ENCODE peak calls at places on chromosomes 16 and 17, in six cellular contexts. C, L, V, Z, E and G are unnamed samples.

GRCh38 chr16:49189286-49189685 is 92.4 kb downstream of the CBLN1 start:
- DNase-seq in V (no peak), Z (no peak), E (no peak), L (no peak), C (no peak), G (no peak)

GRCh38 chr17:47945529-47946508 is 4.4 kb downstream of the PNPO start:
- DNase-seq in E (no peak), Z (no peak), C (no peak), L (no peak), V (no peak), G (no peak)

GRCh38 chr17:66737524-66737923 is 97.4 kb upstream of the CACNG5 start:
- DNase-seq in L (peak), V (peak), Z (peak), C (peak), E (peak), G (peak)

GRCh38 chr17:57519199-57519598 is 225.9 kb downstream of the CCDC182 start:
- DNase-seq in L (peak), Z (peak), C (no peak), V (no peak), E (peak), G (peak)

GRCh38 chr16:71627631-71628236 is 1.8 kb downstream of the MARVELD3 start:
- DNase-seq in V (no peak), C (no peak), Z (no peak), L (no peak), E (no peak), G (peak)

GRCh38 chr17:77392376-77393273 is 251.9 kb downstream of the SEC14L1 start:
- DNase-seq in E (peak), L (no peak), C (no peak), V (peak), Z (no peak), G (peak)

GRCh38 chr16:55207679-55208294 is 116.2 kb upstream of the IRX6 start:
- DNase-seq in E (no peak), Z (no peak), V (no peak), L (no peak), C (no peak), G (no peak)

GRCh38 chr17:17042851-17043667 is 802 bp downstream of the MPRIP start:
- DNase-seq in C (peak), Z (peak), E (no peak), V (peak), L (peak), G (peak)

GRCh38 chr16:55367301-55367745 is 43.3 kb downstream of the IRX6 start:
- DNase-seq in L (no peak), V (no peak), C (no peak), E (no peak), Z (no peak), G (no peak)

GRCh38 chr17:58215685-58216084 is 3.4 kb downstream of the MKS1 start:
- DNase-seq in L (no peak), C (no peak), V (no peak), E (no peak), Z (no peak), G (peak)

GRCh38 chr17:45906237-45906636 is 11.9 kb downstream of the MAPT start:
- DNase-seq in V (no peak), C (no peak), E (no peak), Z (no peak), L (no peak), G (no peak)

GRCh38 chr17:11917415-11917814 is 79.9 kb downstream of the ZNF18 start:
- DNase-seq in L (no peak), E (no peak), Z (no peak), V (no peak), C (no peak), G (no peak)

GRCh38 chr16:26818393-26818792 is 248.3 kb upstream of the C16orf82 start:
- DNase-seq in E (no peak), V (no peak), Z (no peak), C (no peak), L (no peak), G (no peak)

GRCh38 chr17:75808905-75809621 is 24.5 kb downstream of the UNK start:
- DNase-seq in V (peak), E (no peak), L (peak), C (no peak), Z (peak), G (peak)

GRCh38 chr16:28505489-28506137 is 1.0 kb downstream of the IL27 start:
- DNase-seq in E (no peak), Z (no peak), L (no peak), C (no peak), V (no peak), G (no peak)

GRCh38 chr17:68302066-68302564 is 10.8 kb downstream of the ARSG start:
- DNase-seq in C (no peak), E (no peak), L (peak), V (no peak), Z (no peak), G (peak)

GRCh38 chr16:50884066-50884860 is 142.4 kb downstream of the CYLD start:
- DNase-seq in Z (no peak), V (peak), L (no peak), C (no peak), E (no peak), G (peak)

GRCh38 chr16:23843143-23843542 is 7.4 kb downstream of the PRKCB start:
- DNase-seq in Z (no peak), L (no peak), C (no peak), V (no peak), E (no peak), G (no peak)

GRCh38 chr16:85049864-85050263 is 22.3 kb downstream of the KIAA0513 start:
- DNase-seq in V (no peak), Z (no peak), C (no peak), L (no peak), E (no peak), G (no peak)

GRCh38 chr16:30997000-30997886 is 12.2 kb downstream of the HSD3B7 start:
- DNase-seq in C (peak), L (peak), V (peak), E (peak), Z (peak), G (peak)

GRCh38 chr16:27792486-27793275 is 242.7 kb downstream of the KATNIP start:
- DNase-seq in Z (no peak), L (no peak), E (no peak), V (no peak), C (no peak), G (no peak)

GRCh38 chr17:8277317-8277716 is 11.2 kb upstream of the RANGRF start:
- DNase-seq in E (no peak), V (no peak), Z (no peak), C (no peak), L (no peak), G (no peak)

GRCh38 chr17:14474591-14474990 is 173.7 kb downstream of the HS3ST3B1 start:
- DNase-seq in C (no peak), L (no peak), V (no peak), Z (no peak), E (no peak), G (no peak)

GRCh38 chr16:85652431-85653221 is 36.1 kb downstream of the GINS2 start:
- DNase-seq in V (no peak), C (no peak), L (peak), Z (peak), E (no peak), G (peak)

GRCh38 chr17:66725956-66726355 is 109.0 kb upstream of the CACNG5 start:
- DNase-seq in E (no peak), Z (no peak), C (no peak), L (no peak), V (no peak), G (no peak)

GRCh38 chr16:55898592-55898991 is 23.4 kb upstream of the CES5A start:
- DNase-seq in V (no peak), C (no peak), E (no peak), Z (no peak), L (no peak), G (no peak)

GRCh38 chr17:39110435-39111136 is 40.9 kb downstream of the PLXDC1 start:
- DNase-seq in L (no peak), C (no peak), V (peak), Z (no peak), E (no peak), G (no peak)

GRCh38 chr16:86868746-86869145 is 290.4 kb downstream of the FOXL1 start:
- DNase-seq in C (no peak), V (no peak), L (no peak), Z (no peak), E (no peak), G (no peak)

GRCh38 chr17:9050801-9051401 is 29.6 kb downstream of the NTN1 start:
- DNase-seq in C (no peak), E (peak), V (peak), L (no peak), Z (no peak), G (peak)

GRCh38 chr16:24518498-24518897 is 20.9 kb upstream of the RBBP6 start:
- DNase-seq in C (no peak), V (no peak), E (no peak), Z (no peak), L (no peak), G (no peak)

GRCh38 chr17:61000911-61001310 is 323.3 kb downstream of the BCAS3 start:
- DNase-seq in E (no peak), L (peak), C (no peak), Z (peak), V (no peak), G (peak)

GRCh38 chr17:74368341-74369152 is 1.2 kb downstream of the GPR142 start:
- DNase-seq in E (no peak), Z (peak), L (peak), V (peak), C (peak), G (peak)

GRCh38 chr16:23408242-23409201 is 44.5 kb downstream of the COG7 start:
- DNase-seq in L (peak), V (no peak), E (no peak), Z (peak), C (peak), G (peak)

GRCh38 chr17:9905902-9906301 is 831 bp upstream of the RCVRN start:
- DNase-seq in Z (peak), E (no peak), C (no peak), L (no peak), V (peak), G (peak)

GRCh38 chr17:57597531-57598453 is 147.3 kb downstream of the CCDC182 start:
- DNase-seq in Z (peak), V (peak), E (peak), L (peak), C (peak), G (peak)

GRCh38 chr17:62675701-62676100 is 48.2 kb downstream of the MRC2 start:
- DNase-seq in E (no peak), Z (no peak), C (no peak), L (no peak), V (no peak), G (no peak)

GRCh38 chr16:7317982-7318381 is 14.7 kb upstream of the RBFOX1 start:
- DNase-seq in C (no peak), L (no peak), E (no peak), Z (no peak), V (no peak), G (no peak)
- H3K27ac ChIP-seq in C (no peak), L (no peak), E (no peak), Z (no peak), V (no peak), G (no peak)

GRCh38 chr17:4490109-4490591 is 8.5 kb upstream of the SPNS2 start:
- DNase-seq in Z (no peak), E (no peak), L (no peak), V (no peak), C (no peak), G (no peak)
- H2AK5ac ChIP-seq in Z (no peak), E (no peak), L (no peak), V (no peak), C (no peak), G (no peak)

DNA sequence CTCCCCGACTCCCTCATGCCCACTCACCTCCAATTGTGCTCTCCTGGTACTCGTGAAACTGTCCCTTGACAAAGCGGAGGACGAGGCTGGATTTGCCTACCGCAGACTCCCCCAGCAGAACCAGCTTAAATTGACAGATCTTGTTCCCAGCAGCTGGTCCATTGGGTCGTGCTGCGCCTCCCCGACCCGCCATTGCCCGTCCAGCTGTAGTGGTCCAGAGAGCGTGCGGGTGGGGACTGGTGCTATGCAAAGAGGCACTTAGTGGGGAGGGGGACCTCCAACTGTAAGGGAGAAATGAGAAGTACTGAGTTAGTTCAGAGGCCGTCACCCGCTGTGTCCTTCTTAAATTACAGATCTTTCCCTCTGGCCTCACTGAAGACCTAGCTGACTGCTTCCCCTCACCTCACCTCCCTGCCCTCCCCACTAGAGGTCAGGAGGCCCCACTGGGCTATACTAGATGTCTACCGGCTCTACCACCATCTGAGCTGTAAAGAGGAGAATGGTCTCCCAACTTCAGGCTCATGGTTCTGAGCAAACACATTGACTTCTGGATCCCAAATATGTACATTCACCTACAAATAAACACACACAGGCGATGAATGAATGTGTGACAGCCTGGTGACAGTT is 7.8 kb downstream of the HSPB9 start:
- DNase-seq in L (no peak), Z (no peak), V (no peak), C (no peak), E (no peak), G (no peak)
- H3K27ac ChIP-seq in L (no peak), Z (no peak), V (no peak), C (no peak), E (no peak), G (no peak)

GRCh38 chr16:3282747-3283524 is at the start of gene ZNF263:
- DNase-seq in C (peak), E (peak), Z (peak), L (peak), V (peak), G (peak)
- H2AK5ac ChIP-seq in C (peak), E (no peak), Z (no peak), L (peak), V (no peak), G (no peak)

DNA sequence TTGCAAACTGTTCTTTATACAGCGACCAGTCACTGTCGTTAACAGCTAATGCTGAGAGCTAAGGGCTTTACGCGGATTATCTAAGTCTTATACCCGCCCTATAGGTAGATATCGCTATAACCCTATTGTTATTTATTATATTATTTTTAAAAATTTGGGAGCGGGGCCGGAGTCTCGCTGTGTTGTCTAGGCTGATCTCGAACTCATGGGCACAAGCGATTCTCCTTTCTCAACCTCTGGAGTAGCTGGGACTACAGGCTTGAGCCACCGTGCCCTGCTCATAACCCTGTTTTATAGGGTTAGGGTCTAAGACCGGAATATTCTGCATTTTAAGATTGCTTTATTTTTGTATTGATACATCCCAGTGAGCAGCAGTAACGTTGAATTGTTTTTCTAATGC is 24.7 kb downstream of the DEF8 start:
- DNase-seq in V (no peak), E (no peak), C (no peak), L (no peak), Z (no peak), G (no peak)
- H3K27ac ChIP-seq in V (no peak), E (peak), C (no peak), L (peak), Z (no peak), G (no peak)

GRCh38 chr17:81977211-81978091 is at the start of gene ASPSCR1:
- DNase-seq in C (peak), Z (peak), L (peak), V (peak), E (peak), G (peak)
- H2AK5ac ChIP-seq in C (peak), Z (peak), L (peak), V (no peak), E (peak), G (peak)

DNA sequence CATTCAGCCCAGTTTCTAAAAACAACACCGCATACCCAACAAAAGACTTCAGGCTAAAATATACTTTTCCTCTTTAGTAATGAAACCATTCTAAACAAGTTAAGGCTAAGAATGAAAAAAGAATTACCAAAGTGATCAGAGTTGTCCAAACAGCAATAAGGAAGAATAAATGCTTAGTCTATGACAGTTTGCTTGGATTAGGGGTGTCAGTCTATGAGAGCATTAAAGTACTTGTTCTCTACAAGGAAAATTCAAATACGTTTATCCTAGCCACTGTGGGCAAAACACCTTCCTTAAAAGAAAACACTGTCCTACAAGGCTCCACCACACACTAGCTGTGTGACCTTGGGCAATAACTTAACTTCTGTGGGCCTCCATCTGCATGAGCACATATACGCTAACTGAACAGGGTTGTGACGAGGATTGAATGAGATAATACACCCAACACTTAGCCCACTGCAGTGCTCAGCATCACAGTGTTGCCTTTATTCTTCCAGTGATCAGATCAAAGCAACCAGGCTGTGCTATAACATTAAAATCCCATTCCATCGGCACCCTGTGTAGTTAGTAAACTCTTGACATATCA is 53.6 kb downstream of the TEX2 start:
- DNase-seq in Z (no peak), E (no peak), C (no peak), V (peak), L (no peak), G (no peak)
- H3K27ac ChIP-seq in Z (no peak), E (no peak), C (no peak), V (no peak), L (no peak), G (no peak)

GRCh38 chr17:81396722-81397313 is 1.6 kb downstream of the BAHCC1 start:
- DNase-seq in Z (peak), L (no peak), E (no peak), V (peak), C (no peak), G (peak)
- H2AK5ac ChIP-seq in Z (peak), L (no peak), E (no peak), V (no peak), C (peak), G (no peak)

GRCh38 chr17:79020631-79021301 is 3.2 kb upstream of the C1QTNF1 start:
- DNase-seq in Z (no peak), V (no peak), L (no peak), E (no peak), C (no peak), G (no peak)

GRCh38 chr17:79017546-79017945 is 6.4 kb upstream of the C1QTNF1 start:
- DNase-seq in C (no peak), E (no peak), L (no peak), Z (no peak), V (no peak), G (peak)

GRCh38 chr17:79019260-79019630 is 4.7 kb upstream of the C1QTNF1 start:
- DNase-seq in E (no peak), V (no peak), L (no peak), C (no peak), Z (no peak), G (no peak)

GRCh38 chr17:79019631-79020584 is 4.1 kb upstream of the C1QTNF1 start:
- DNase-seq in L (peak), C (peak), E (no peak), V (no peak), Z (peak), G (peak)

GRCh38 chr17:79018045-79018695 is 5.8 kb upstream of the C1QTNF1 start:
- DNase-seq in L (no peak), V (no peak), E (no peak), C (no peak), Z (no peak), G (no peak)
- H3K27ac ChIP-seq in L (no peak), V (no peak), E (no peak), C (no peak), Z (no peak), G (no peak)

GRCh38 chr17:72463287-72464102 is 342.7 kb downstream of the SOX9 start:
- DNase-seq in Z (no peak), V (no peak), L (no peak), C (no peak), E (no peak), G (no peak)
- H2AK5ac ChIP-seq in Z (peak), V (no peak), L (peak), C (peak), E (no peak), G (no peak)